ENCODE peak calls at places on chromosome 10, in seven cellular contexts. X is fibroblast of lung, R is lower leg skin, E is GM12865, Q is T-helper 2 cell, K is activated T-cell treated with anti-CD3 and anti-CD28 coated beads for 24 hours, T is ovary. U is an unnamed sample.

GRCh38 chr10:86724445-86724844 is 32.0 kb upstream of the BMPR1A start:
- DNase-seq in X (no peak), R (no peak), E (no peak), Q (no peak), K (no peak), T (no peak), U (no peak)

GRCh38 chr10:50988792-50989191 is 85.5 kb upstream of the PRKG1 start:
- DNase-seq in X (peak; percentile 69), R (no peak), E (peak; percentile 9), Q (no peak), K (no peak), T (no peak), U (no peak)

GRCh38 chr10:71079761-71080380 is 132.5 kb upstream of the UNC5B start:
- DNase-seq in X (no peak), R (peak; percentile 72), E (no peak), Q (no peak), K (no peak), T (peak; percentile 7), U (no peak)

GRCh38 chr10:76973515-76974289 is 663.9 kb downstream of the KCNMA1 start:
- DNase-seq in X (peak; percentile 14), R (no peak), E (no peak), Q (no peak), K (no peak), T (no peak), U (peak; percentile 53)

GRCh38 chr10:133422223-133422820 is 2.1 kb downstream of the SPRN start:
- DNase-seq in X (no peak), R (peak; percentile 75), E (no peak), Q (no peak), K (no peak), T (no peak), U (no peak)

GRCh38 chr10:73628405-73628804 is 12.9 kb downstream of the MYOZ1 start:
- DNase-seq in X (no peak), R (no peak), E (no peak), Q (no peak), K (no peak), T (no peak), U (no peak)

GRCh38 chr10:72525277-72525676 is 100.6 kb downstream of the MICU1 start:
- DNase-seq in X (no peak), R (no peak), E (no peak), Q (no peak), K (no peak), T (no peak), U (peak; percentile 21)

GRCh38 chr10:104581884-104582603 is 59.0 kb upstream of the SORCS3 start:
- DNase-seq in X (peak; percentile 25), R (no peak), E (no peak), Q (no peak), K (no peak), T (no peak), U (peak; percentile 11)

GRCh38 chr10:24556746-24557742 is 166.6 kb downstream of the ARHGAP21 start:
- DNase-seq in X (peak; percentile 84), R (peak; percentile 60), E (peak; percentile 67), Q (no peak), K (no peak), T (no peak), U (peak; percentile 25)

GRCh38 chr10:22624289-22624738 is 90.1 kb downstream of the PIP4K2A start:
- DNase-seq in X (peak; percentile 77), R (no peak), E (no peak), Q (no peak), K (no peak), T (no peak), U (peak; percentile 43)

GRCh38 chr10:79628083-79628482 is 17.3 kb downstream of the SFTPA1 start:
- DNase-seq in X (no peak), R (no peak), E (no peak), Q (no peak), K (no peak), T (no peak), U (no peak)

GRCh38 chr10:8825611-8826010 is 771.1 kb downstream of the GATA3 start:
- DNase-seq in X (no peak), R (no peak), E (no peak), Q (no peak), K (no peak), T (no peak), U (no peak)

GRCh38 chr10:59240581-59241183 is 64.2 kb downstream of the PHYHIPL start:
- DNase-seq in X (peak; percentile 82), R (no peak), E (peak; percentile 44), Q (no peak), K (no peak), T (no peak), U (peak; percentile 13)

GRCh38 chr10:110918633-110919348 is at the start of gene BBIP1:
- DNase-seq in X (peak; percentile 100), R (no peak), E (peak; percentile 96), Q (no peak), K (peak; percentile 97), T (peak; percentile 97), U (peak; percentile 100)

GRCh38 chr10:128540806-128541739 is 414.9 kb upstream of the MKI67 start:
- DNase-seq in X (no peak), R (peak; percentile 68), E (no peak), Q (no peak), K (no peak), T (no peak), U (no peak)

GRCh38 chr10:91537614-91538383 is 95.1 kb downstream of the PPP1R3C start:
- DNase-seq in X (no peak), R (no peak), E (no peak), Q (no peak), K (no peak), T (no peak), U (no peak)

GRCh38 chr10:12221323-12222298 is 25.6 kb downstream of the CDC123 start:
- DNase-seq in X (no peak), R (no peak), E (no peak), Q (no peak), K (no peak), T (no peak), U (no peak)

GRCh38 chr10:17963431-17963830 is 11.7 kb downstream of the SLC39A12 start:
- DNase-seq in X (no peak), R (no peak), E (no peak), Q (no peak), K (no peak), T (no peak), U (no peak)

GRCh38 chr10:113183543-113183942 is 233.5 kb downstream of the TCF7L2 start:
- DNase-seq in X (no peak), R (no peak), E (no peak), Q (no peak), K (no peak), T (no peak), U (no peak)

GRCh38 chr10:132945894-132946255 is 3.5 kb upstream of the CFAP46 start:
- DNase-seq in X (no peak), R (peak; percentile 71), E (no peak), Q (no peak), K (no peak), T (no peak), U (no peak)

GRCh38 chr10:29063806-29064644 is 224.8 kb upstream of the LYZL1 start:
- DNase-seq in X (peak; percentile 23), R (no peak), E (no peak), Q (no peak), K (no peak), T (no peak), U (no peak)

GRCh38 chr10:6204341-6205191 is 1.8 kb downstream of the PFKFB3 start:
- DNase-seq in X (peak; percentile 66), R (no peak), E (peak; percentile 31), Q (no peak), K (no peak), T (peak; percentile 79), U (peak; percentile 60)

GRCh38 chr10:48973065-48973464 is 33.4 kb upstream of the LRRC18 start:
- DNase-seq in X (no peak), R (no peak), E (no peak), Q (no peak), K (no peak), T (no peak), U (no peak)

GRCh38 chr10:112601214-112602090 is 154.4 kb downstream of the VTI1A start:
- DNase-seq in X (no peak), R (no peak), E (no peak), Q (no peak), K (no peak), T (no peak), U (no peak)

GRCh38 chr10:122658356-122659049 is 41.1 kb downstream of the C10orf120 start:
- DNase-seq in X (no peak), R (peak; percentile 50), E (no peak), Q (no peak), K (no peak), T (no peak), U (no peak)

GRCh38 chr10:128156999-128157755 is 31.0 kb upstream of the MKI67 start:
- DNase-seq in X (no peak), R (no peak), E (no peak), Q (no peak), K (no peak), T (no peak), U (no peak)

GRCh38 chr10:75672842-75673241 is 241.4 kb downstream of the LRMDA start:
- DNase-seq in X (peak; percentile 29), R (no peak), E (no peak), Q (no peak), K (no peak), T (no peak), U (no peak)

GRCh38 chr10:133608855-133609254 is 17.7 kb downstream of the FRG2B start:
- DNase-seq in X (no peak), R (no peak), E (no peak), Q (no peak), K (no peak), T (no peak), U (no peak)

GRCh38 chr10:134743-135600 is at the start of gene ZMYND11:
- DNase-seq in X (peak; percentile 64), R (peak; percentile 91), E (peak; percentile 84), Q (peak; percentile 60), K (peak; percentile 61), T (peak; percentile 83), U (peak; percentile 38)

GRCh38 chr10:44183667-44184632 is 200.9 kb downstream of the CXCL12 start:
- DNase-seq in X (peak; percentile 86), R (no peak), E (no peak), Q (no peak), K (no peak), T (no peak), U (no peak)

GRCh38 chr10:59229451-59229850 is 53.0 kb downstream of the PHYHIPL start:
- DNase-seq in X (no peak), R (no peak), E (no peak), Q (no peak), K (no peak), T (no peak), U (no peak)

GRCh38 chr10:132098539-132099421 is 33.0 kb downstream of the JAKMIP3 start:
- DNase-seq in X (no peak), R (peak; percentile 76), E (no peak), Q (no peak), K (no peak), T (no peak), U (no peak)

GRCh38 chr10:96502561-96503267 is 11.0 kb downstream of the TLL2 start:
- DNase-seq in X (no peak), R (peak; percentile 59), E (no peak), Q (no peak), K (no peak), T (no peak), U (no peak)

GRCh38 chr10:34758447-34758996 is 56.6 kb downstream of the PARD3 start:
- DNase-seq in X (peak; percentile 81), R (no peak), E (peak; percentile 9), Q (no peak), K (no peak), T (no peak), U (peak; percentile 54)

GRCh38 chr10:132227851-132228390 is 41.2 kb downstream of the DPYSL4 start:
- DNase-seq in X (no peak), R (no peak), E (no peak), Q (no peak), K (no peak), T (no peak), U (no peak)

GRCh38 chr10:31172925-31173324 is 141.3 kb upstream of the ZNF438 start:
- DNase-seq in X (no peak), R (no peak), E (no peak), Q (no peak), K (no peak), T (no peak), U (no peak)

GRCh38 chr10:91163269-91163708 is 57.2 kb upstream of the PCGF5 start:
- DNase-seq in X (peak; percentile 71), R (peak; percentile 92), E (peak; percentile 84), Q (peak; percentile 88), K (peak; percentile 55), T (peak; percentile 82), U (peak; percentile 27)

GRCh38 chr10:7532723-7533498 is 122.1 kb upstream of the SFMBT2 start:
- DNase-seq in X (no peak), R (peak; percentile 68), E (no peak), Q (no peak), K (no peak), T (no peak), U (no peak)